ENCODE peak calls at places on chromosomes 4 and X, in five cellular contexts. C, X, R, J and D are unnamed samples.

GRCh38 chrX:10235851-10236250 is 79.1 kb downstream of the CLCN4 start:
- DNase-seq in R (no peak), J (no peak), X (no peak), C (no peak), D (no peak)

GRCh38 chrX:48890296-48890925 is 7.2 kb downstream of the TIMM17B start:
- DNase-seq in C (no peak), X (no peak), R (no peak), J (peak), D (no peak)

GRCh38 chrX:74232859-74233258 is 71.1 kb upstream of the ZCCHC13 start:
- DNase-seq in J (no peak), C (no peak), R (no peak), X (no peak), D (no peak)

GRCh38 chrX:48058621-48059295 is 12.7 kb downstream of the ZNF630 start:
- DNase-seq in R (no peak), J (no peak), C (no peak), X (no peak), D (no peak)

GRCh38 chrX:118216488-118216887 is 99.9 kb upstream of the KLHL13 start:
- DNase-seq in X (no peak), J (no peak), R (no peak), C (no peak), D (no peak)

GRCh38 chrX:121259170-121259569 is 211.8 kb downstream of the GLUD2 start:
- DNase-seq in X (no peak), R (no peak), J (no peak), C (no peak), D (no peak)

GRCh38 chr4:67014592-67014991 is 530.7 kb downstream of the CENPC start:
- DNase-seq in X (no peak), R (no peak), J (no peak), C (no peak), D (no peak)

GRCh38 chr4:77220841-77221613 is 64.0 kb downstream of the CCNG2 start:
- DNase-seq in X (no peak), R (no peak), J (no peak), C (no peak), D (no peak)

GRCh38 chr4:14254252-14254651 is 626.7 kb upstream of the BOD1L1 start:
- DNase-seq in R (peak), C (peak), J (no peak), X (no peak), D (peak)

GRCh38 chr4:168690199-168690598 is 193.3 kb downstream of the PALLD start:
- DNase-seq in J (no peak), C (no peak), X (no peak), R (no peak), D (no peak)

GRCh38 chrX:139724626-139725025 is 16.7 kb upstream of the MCF2 start:
- DNase-seq in R (no peak), C (no peak), J (no peak), X (no peak), D (no peak)

GRCh38 chrX:9339603-9340569 is 125.0 kb upstream of the TBL1X start:
- DNase-seq in J (no peak), C (peak), X (no peak), R (no peak), D (no peak)

GRCh38 chrX:39242187-39242586 is 440.9 kb downstream of the MID1IP1 start:
- DNase-seq in J (no peak), X (no peak), R (peak), C (no peak), D (no peak)

GRCh38 chr4:186272699-186273370 is 6.8 kb downstream of the F11 start:
- DNase-seq in C (no peak), J (no peak), X (no peak), R (no peak), D (no peak)

GRCh38 chrX:150766351-150767044 is 73.3 kb downstream of the MTMR1 start:
- DNase-seq in X (no peak), R (no peak), C (no peak), J (no peak), D (no peak)

GRCh38 chr4:184028571-184028996 is 123.5 kb downstream of the STOX2 start:
- DNase-seq in C (no peak), X (no peak), R (no peak), J (peak), D (no peak)

GRCh38 chrX:103626855-103627254 is 1.9 kb upstream of the TCEAL1 start:
- DNase-seq in X (no peak), C (no peak), R (no peak), J (no peak), D (no peak)

GRCh38 chr4:38724507-38724808 is 58.3 kb downstream of the TLR10 start:
- DNase-seq in J (no peak), R (no peak), X (no peak), C (no peak), D (no peak)

GRCh38 chr4:182213024-182213423 is 30.2 kb upstream of the TENM3 start:
- DNase-seq in J (no peak), R (no peak), X (no peak), C (no peak), D (no peak)

GRCh38 chr4:150972592-150972991 is 42.5 kb downstream of the LRBA start:
- DNase-seq in R (no peak), C (no peak), J (no peak), X (no peak), D (no peak)

GRCh38 chr4:40980318-40980883 is 230.6 kb downstream of the NSUN7 start:
- DNase-seq in C (no peak), X (peak), R (no peak), J (no peak), D (no peak)

GRCh38 chr4:108342325-108342986 is 173.7 kb upstream of the LEF1 start:
- DNase-seq in C (no peak), J (peak), X (no peak), R (no peak), D (no peak)

GRCh38 chrX:136423724-136424123 is 64.0 kb upstream of the BRS3 start:
- DNase-seq in J (no peak), X (no peak), C (no peak), R (no peak), D (no peak)

GRCh38 chrX:34578237-34578636 is 78.8 kb downstream of the TMEM47 start:
- DNase-seq in X (no peak), J (no peak), R (no peak), C (no peak), D (no peak)

GRCh38 chrX:111646515-111646914 is 34.5 kb upstream of the ALG13 start:
- DNase-seq in J (no peak), X (no peak), R (no peak), C (no peak), D (no peak)

GRCh38 chr4:159946983-159947645 is 844.2 kb downstream of the RAPGEF2 start:
- DNase-seq in J (no peak), C (no peak), R (no peak), X (peak), D (no peak)

GRCh38 chrX:115894087-115894486 is 276.5 kb upstream of the AGTR2 start:
- DNase-seq in J (no peak), R (no peak), C (no peak), X (no peak), D (no peak)

GRCh38 chr4:140738111-140738510 is 18.1 kb downstream of the TBC1D9 start:
- DNase-seq in J (no peak), X (no peak), C (no peak), R (no peak), D (no peak)

GRCh38 chr4:55549888-55550287 is 3.2 kb upstream of the CLOCK start:
- DNase-seq in C (no peak), J (no peak), X (no peak), R (no peak), D (no peak)

GRCh38 chr4:52248836-52249235 is 197.7 kb downstream of the SPATA18 start:
- DNase-seq in X (no peak), R (no peak), J (no peak), C (no peak), D (no peak)

GRCh38 chrX:18931972-18932371 is 51.9 kb downstream of the PHKA2 start:
- DNase-seq in R (peak), J (no peak), C (no peak), X (no peak), D (no peak)

GRCh38 chrX:148914783-148915182 is 414.4 kb downstream of the AFF2 start:
- DNase-seq in R (no peak), J (no peak), C (no peak), X (no peak), D (no peak)